ENCODE peak calls at places on chromosomes 3 and 15, in four cellular contexts. X, O, S and W are unnamed samples.

GRCh38 chr3:159620873-159621272 is 367.8 kb upstream of the IL12A start:
- DNase-seq in O (no peak), X (peak), S (peak), W (no peak)

GRCh38 chr15:100686725-100687488 is 84.5 kb downstream of the ASB7 start:
- DNase-seq in O (no peak), S (no peak), X (peak), W (no peak)

GRCh38 chr3:63639821-63640220 is 12.7 kb upstream of the SNTN start:
- DNase-seq in S (no peak), O (no peak), X (no peak), W (no peak)

GRCh38 chr3:128152419-128153155 is 694 bp upstream of the EEFSEC start:
- DNase-seq in X (peak), S (peak), O (no peak), W (peak)

GRCh38 chr3:106457278-106458210 is 588.7 kb upstream of the CBLB start:
- DNase-seq in X (peak), O (no peak), S (peak), W (no peak)

GRCh38 chr3:172749201-172749965 is 1.1 kb upstream of the ECT2 start:
- DNase-seq in O (no peak), S (peak), X (peak), W (no peak)

GRCh38 chr15:31554261-31554660 is 227.6 kb downstream of the KLF13 start:
- DNase-seq in X (peak), O (no peak), S (peak), W (no peak)

GRCh38 chr3:16824085-16824696 is 60.6 kb upstream of the PLCL2 start:
- DNase-seq in S (no peak), X (no peak), O (no peak), W (no peak)

GRCh38 chr15:68924866-68925599 is 5.3 kb upstream of the SPESP1 start:
- DNase-seq in S (peak), O (peak), X (peak), W (peak)

GRCh38 chr15:56759450-56759845 is 26.1 kb upstream of the ZNF280D start:
- DNase-seq in X (peak), S (peak), O (no peak), W (no peak)

GRCh38 chr3:95289295-95289694 is 1226.4 kb downstream of the NSUN3 start:
- DNase-seq in O (no peak), X (peak), S (no peak), W (no peak)

GRCh38 chr15:41575282-41575681 is 16.3 kb downstream of the TYRO3 start:
- DNase-seq in S (no peak), O (no peak), X (no peak), W (no peak)

GRCh38 chr3:94524102-94524922 is 461.5 kb downstream of the NSUN3 start:
- DNase-seq in S (peak), O (no peak), X (no peak), W (no peak)

GRCh38 chr3:94875149-94875548 is 812.3 kb downstream of the NSUN3 start:
- DNase-seq in S (no peak), O (no peak), X (no peak), W (no peak)

GRCh38 chr3:146065573-146066006 is 95.4 kb downstream of the PLOD2 start:
- DNase-seq in S (peak), X (peak), O (peak), W (no peak)

GRCh38 chr3:169237181-169237580 is 426.3 kb downstream of the MECOM start:
- DNase-seq in X (peak), O (no peak), S (no peak), W (no peak)

GRCh38 chr3:76353683-76354082 is 568.3 kb upstream of the ZNF717 start:
- DNase-seq in X (no peak), S (no peak), O (no peak), W (no peak)

GRCh38 chr3:134406331-134407246 is 32.3 kb upstream of the AMOTL2 start:
- DNase-seq in S (no peak), O (peak), X (no peak), W (peak)

GRCh38 chr3:177596248-177596821 is 399.1 kb upstream of the TBL1XR1 start:
- DNase-seq in S (peak), O (no peak), X (no peak), W (no peak)

GRCh38 chr3:33145221-33145900 is 31.5 kb downstream of the CRTAP start:
- DNase-seq in X (no peak), S (no peak), O (no peak), W (no peak)

GRCh38 chr3:97293596-97294131 is 470.9 kb upstream of the ARL6 start:
- DNase-seq in S (no peak), X (no peak), O (no peak), W (no peak)

GRCh38 chr15:34999906-35000305 is 11.8 kb upstream of the ZNF770 start:
- DNase-seq in X (no peak), S (peak), O (no peak), W (no peak)

GRCh38 chr3:31438742-31439141 is 94.0 kb upstream of the STT3B start:
- DNase-seq in X (no peak), S (no peak), O (no peak), W (no peak)

GRCh38 chr3:52509753-52510328 is 14.7 kb downstream of the STAB1 start:
- DNase-seq in O (no peak), S (no peak), X (no peak), W (no peak)